ENCODE peak calls at places on chromosomes 4 and X, in nine cellular contexts. M is D341Med; L is brain microvascular endothelial cell; P is GM12864; E is hippocampal formation; K is amygdala; Y is stimulated activated CD4-positive, alpha-beta T cell treated with anti-CD3 and anti-CD28 coated beads, TNF-alpha, amount 100 ng/mL, for 4 hours; B is Right ventricle myocardium superior; R is CD4-positive, CD25-positive, alpha-beta regulatory T cell. G is an unnamed sample.

GRCh38 chrX:40146471-40147398 is 49.0 kb upstream of the BCOR start:
- DNase-seq in M (no peak), L (no peak), P (no peak), E (no peak), K (no peak), Y (no peak), B (peak; percentile 65), R (no peak), G (peak; percentile 61)

GRCh38 chrX:42714981-42715688 is 62.8 kb downstream of the PPP1R2C start:
- DNase-seq in M (peak; percentile 45), L (no peak), P (no peak), E (peak; percentile 58), K (peak; percentile 8), Y (peak; percentile 3), B (peak; percentile 38), R (peak; percentile 2), G (no peak)

GRCh38 chrX:77014655-77015377 is 432.4 kb upstream of the FGF16 start:
- DNase-seq in M (no peak), L (no peak), P (no peak), E (peak; percentile 80), K (no peak), Y (no peak), B (no peak), R (no peak), G (no peak)

GRCh38 chr4:179344861-179345260 is 1902.6 kb upstream of the AGA start:
- DNase-seq in M (no peak), L (no peak), P (no peak), E (no peak), K (no peak), Y (no peak), B (no peak), R (no peak), G (no peak)

GRCh38 chrX:11792461-11793421 is 34.7 kb downstream of the MSL3 start:
- DNase-seq in M (no peak), L (no peak), P (peak; percentile 72), E (no peak), K (no peak), Y (peak; percentile 40), B (no peak), R (peak; percentile 11), G (no peak)

GRCh38 chr4:911871-912490 is 20.1 kb downstream of the GAK start:
- DNase-seq in M (no peak), L (no peak), P (no peak), E (no peak), K (no peak), Y (no peak), B (peak; percentile 20), R (no peak), G (no peak)

GRCh38 chrX:134717698-134718328 is 59.5 kb upstream of the PLAC1 start:
- DNase-seq in M (no peak), L (no peak), P (no peak), E (no peak), K (no peak), Y (no peak), B (no peak), R (no peak), G (peak; percentile 21)

GRCh38 chrX:101686574-101686973 is 26.9 kb upstream of the ARMCX2 start:
- DNase-seq in M (no peak), L (no peak), P (no peak), E (no peak), K (no peak), Y (no peak), B (no peak), R (no peak), G (no peak)

GRCh38 chr4:157271166-157271869 is 50.8 kb downstream of the GRIA2 start:
- DNase-seq in M (no peak), L (peak; percentile 35), P (no peak), E (no peak), K (no peak), Y (no peak), B (no peak), R (no peak), G (peak; percentile 1)

GRCh38 chr4:105433421-105433820 is 40.4 kb downstream of the PPA2 start:
- DNase-seq in M (no peak), L (no peak), P (no peak), E (no peak), K (no peak), Y (no peak), B (no peak), R (no peak), G (no peak)

GRCh38 chr4:43325220-43325967 is 432.9 kb downstream of the GRXCR1 start:
- DNase-seq in M (no peak), L (no peak), P (no peak), E (no peak), K (no peak), Y (no peak), B (no peak), R (no peak), G (no peak)

GRCh38 chr4:10115657-10116624 is 658 bp downstream of the WDR1 start:
- DNase-seq in M (peak; percentile 68), L (no peak), P (no peak), E (no peak), K (no peak), Y (peak; percentile 59), B (peak; percentile 72), R (peak; percentile 74), G (no peak)

GRCh38 chrX:784829-785228 is 154.2 kb downstream of the SHOX start:
- DNase-seq in M (no peak), L (no peak), P (no peak), E (no peak), K (no peak), Y (no peak), B (no peak), R (no peak), G (no peak)

GRCh38 chr4:182736207-182736606 is 181.0 kb downstream of the DCTD start:
- DNase-seq in M (no peak), L (no peak), P (no peak), E (no peak), K (no peak), Y (no peak), B (no peak), R (no peak), G (no peak)

GRCh38 chr4:128780688-128781087 is 28.8 kb upstream of the JADE1 start:
- DNase-seq in M (no peak), L (no peak), P (no peak), E (no peak), K (no peak), Y (no peak), B (no peak), R (no peak), G (no peak)

GRCh38 chr4:114180481-114180880 is 201.0 kb upstream of the ARSJ start:
- DNase-seq in M (peak; percentile 69), L (peak; percentile 78), P (peak; percentile 5), E (no peak), K (no peak), Y (peak; percentile 2), B (peak; percentile 38), R (peak; percentile 1), G (peak; percentile 24)

GRCh38 chr4:13920901-13921300 is 293.4 kb upstream of the BOD1L1 start:
- DNase-seq in M (no peak), L (peak; percentile 100), P (no peak), E (no peak), K (no peak), Y (no peak), B (no peak), R (no peak), G (peak; percentile 64)

GRCh38 chrX:63657821-63658220 is 127.2 kb downstream of the ARHGEF9 start:
- DNase-seq in M (no peak), L (peak; percentile 89), P (no peak), E (no peak), K (no peak), Y (no peak), B (peak; percentile 70), R (no peak), G (peak; percentile 7)

GRCh38 chr4:113849771-113850170 is 88.2 kb upstream of the CAMK2D start:
- DNase-seq in M (no peak), L (no peak), P (no peak), E (no peak), K (no peak), Y (no peak), B (peak; percentile 42), R (no peak), G (no peak)

GRCh38 chr4:3724319-3725231 is 41.6 kb upstream of the ADRA2C start:
- DNase-seq in M (peak; percentile 60), L (no peak), P (no peak), E (no peak), K (no peak), Y (no peak), B (no peak), R (no peak), G (no peak)

GRCh38 chr4:25098964-25099843 is 61.0 kb downstream of the SEPSECS start:
- DNase-seq in M (peak; percentile 47), L (peak; percentile 89), P (no peak), E (no peak), K (no peak), Y (no peak), B (peak; percentile 92), R (no peak), G (peak; percentile 69)

GRCh38 chr4:139773560-139774318 is 108.1 kb downstream of the MGST2 start:
- DNase-seq in M (no peak), L (no peak), P (no peak), E (no peak), K (no peak), Y (no peak), B (no peak), R (no peak), G (no peak)

GRCh38 chr4:173685761-173686260 is 155.8 kb upstream of the HAND2 start:
- DNase-seq in M (no peak), L (no peak), P (no peak), E (no peak), K (no peak), Y (no peak), B (no peak), R (no peak), G (no peak)

GRCh38 chrX:15749642-15750610 is 11.9 kb downstream of the CA5B start:
- DNase-seq in M (no peak), L (no peak), P (no peak), E (no peak), K (no peak), Y (no peak), B (peak; percentile 45), R (no peak), G (peak; percentile 13)

GRCh38 chr4:134027931-134028330 is 173.7 kb downstream of the PABPC4L start:
- DNase-seq in M (no peak), L (peak; percentile 89), P (no peak), E (no peak), K (no peak), Y (no peak), B (no peak), R (no peak), G (no peak)

GRCh38 chrX:22163306-22163705 is 109.4 kb upstream of the CBLL2 start:
- DNase-seq in M (no peak), L (no peak), P (no peak), E (no peak), K (no peak), Y (no peak), B (no peak), R (no peak), G (no peak)

GRCh38 chr4:10108818-10109783 is 7.5 kb downstream of the WDR1 start:
- DNase-seq in M (no peak), L (no peak), P (no peak), E (no peak), K (no peak), Y (no peak), B (no peak), R (no peak), G (no peak)

GRCh38 chrX:40411350-40412111 is 169.2 kb upstream of the ATP6AP2 start:
- DNase-seq in M (no peak), L (no peak), P (no peak), E (no peak), K (no peak), Y (no peak), B (no peak), R (no peak), G (no peak)

GRCh38 chrX:53831662-53832635 is 145.4 kb upstream of the HUWE1 start:
- DNase-seq in M (peak; percentile 58), L (peak; percentile 24), P (no peak), E (no peak), K (no peak), Y (peak; percentile 5), B (no peak), R (peak; percentile 7), G (peak; percentile 12)

GRCh38 chrX:119145241-119145653 is 17.6 kb upstream of the KIAA1210 start:
- DNase-seq in M (peak; percentile 34), L (no peak), P (no peak), E (no peak), K (no peak), Y (no peak), B (no peak), R (no peak), G (no peak)

GRCh38 chr4:23789765-23790164 is 100.1 kb downstream of the PPARGC1A start:
- DNase-seq in M (no peak), L (peak; percentile 43), P (no peak), E (no peak), K (no peak), Y (no peak), B (peak; percentile 64), R (no peak), G (peak; percentile 41)

G was measured in hepatic stellate cell.